ENCODE peak calls at places on chromosomes 4 and X, in four cellular contexts. One of them, this sample, is unnamed.

GRCh38 chr4:26568446-26568994 is 15.4 kb upstream of the TBC1D19 start:
- DNase-seq in activated naive CD8-positive, alpha-beta T cell treated with anti-CD3 and anti-CD28 coated beads, Interleukin-2, amount 50 U/mL, for 24 hours: no peak
- DNase-seq in D341Med: no peak
- DNase-seq in right lobe of liver: no peak
- DNase-seq in this sample: no peak

GRCh38 chr4:6917445-6918241 is 8.0 kb downstream of the TBC1D14 start:
- DNase-seq in activated naive CD8-positive, alpha-beta T cell treated with anti-CD3 and anti-CD28 coated beads, Interleukin-2, amount 50 U/mL, for 24 hours: peak; percentile 62
- DNase-seq in D341Med: peak; percentile 64
- DNase-seq in right lobe of liver: peak; percentile 87
- DNase-seq in this sample: peak; percentile 73

GRCh38 chr4:7960790-7961655 is 21.4 kb upstream of the AFAP1 start:
- DNase-seq in activated naive CD8-positive, alpha-beta T cell treated with anti-CD3 and anti-CD28 coated beads, Interleukin-2, amount 50 U/mL, for 24 hours: peak; percentile 82
- DNase-seq in D341Med: no peak
- DNase-seq in right lobe of liver: no peak
- DNase-seq in this sample: no peak

GRCh38 chrX:7943600-7944245 is 16.5 kb upstream of the PNPLA4 start:
- DNase-seq in activated naive CD8-positive, alpha-beta T cell treated with anti-CD3 and anti-CD28 coated beads, Interleukin-2, amount 50 U/mL, for 24 hours: no peak
- DNase-seq in D341Med: no peak
- DNase-seq in right lobe of liver: no peak
- DNase-seq in this sample: no peak

GRCh38 chrX:19688426-19688825 is 173.1 kb upstream of the MAP3K15 start:
- DNase-seq in activated naive CD8-positive, alpha-beta T cell treated with anti-CD3 and anti-CD28 coated beads, Interleukin-2, amount 50 U/mL, for 24 hours: no peak
- DNase-seq in D341Med: no peak
- DNase-seq in right lobe of liver: no peak
- DNase-seq in this sample: no peak

GRCh38 chr4:81666491-81666890 is 194.8 kb upstream of the RASGEF1B start:
- DNase-seq in activated naive CD8-positive, alpha-beta T cell treated with anti-CD3 and anti-CD28 coated beads, Interleukin-2, amount 50 U/mL, for 24 hours: no peak
- DNase-seq in D341Med: no peak
- DNase-seq in right lobe of liver: no peak
- DNase-seq in this sample: no peak

GRCh38 chr4:45004326-45004725 is 278.0 kb upstream of the GNPDA2 start:
- DNase-seq in activated naive CD8-positive, alpha-beta T cell treated with anti-CD3 and anti-CD28 coated beads, Interleukin-2, amount 50 U/mL, for 24 hours: no peak
- DNase-seq in D341Med: no peak
- DNase-seq in right lobe of liver: no peak
- DNase-seq in this sample: no peak

GRCh38 chrX:118751950-118752783 is 24.8 kb downstream of the IL13RA1 start:
- DNase-seq in activated naive CD8-positive, alpha-beta T cell treated with anti-CD3 and anti-CD28 coated beads, Interleukin-2, amount 50 U/mL, for 24 hours: no peak
- DNase-seq in D341Med: no peak
- DNase-seq in right lobe of liver: no peak
- DNase-seq in this sample: no peak

GRCh38 chr4:165112258-165113156 is at the start of gene TMEM192:
- DNase-seq in activated naive CD8-positive, alpha-beta T cell treated with anti-CD3 and anti-CD28 coated beads, Interleukin-2, amount 50 U/mL, for 24 hours: peak; percentile 94
- DNase-seq in D341Med: peak; percentile 97
- DNase-seq in right lobe of liver: peak; percentile 97
- DNase-seq in this sample: peak; percentile 95

GRCh38 chr4:99610605-99611172 is 36.1 kb downstream of the MTTP start:
- DNase-seq in activated naive CD8-positive, alpha-beta T cell treated with anti-CD3 and anti-CD28 coated beads, Interleukin-2, amount 50 U/mL, for 24 hours: no peak
- DNase-seq in D341Med: no peak
- DNase-seq in right lobe of liver: no peak
- DNase-seq in this sample: no peak

GRCh38 chr4:94588900-94589693 is 137.4 kb downstream of the PDLIM5 start:
- DNase-seq in activated naive CD8-positive, alpha-beta T cell treated with anti-CD3 and anti-CD28 coated beads, Interleukin-2, amount 50 U/mL, for 24 hours: no peak
- DNase-seq in D341Med: no peak
- DNase-seq in right lobe of liver: no peak
- DNase-seq in this sample: no peak

GRCh38 chr4:13525606-13526281 is 18.6 kb downstream of the NKX3-2 start:
- DNase-seq in activated naive CD8-positive, alpha-beta T cell treated with anti-CD3 and anti-CD28 coated beads, Interleukin-2, amount 50 U/mL, for 24 hours: no peak
- DNase-seq in D341Med: no peak
- DNase-seq in right lobe of liver: no peak
- DNase-seq in this sample: no peak

GRCh38 chrX:132022115-132022862 is 813 bp upstream of the STK26 start:
- DNase-seq in activated naive CD8-positive, alpha-beta T cell treated with anti-CD3 and anti-CD28 coated beads, Interleukin-2, amount 50 U/mL, for 24 hours: no peak
- DNase-seq in D341Med: peak; percentile 19
- DNase-seq in right lobe of liver: no peak
- DNase-seq in this sample: no peak

GRCh38 chr4:73520821-73521220 is 39.3 kb downstream of the AFM start:
- DNase-seq in activated naive CD8-positive, alpha-beta T cell treated with anti-CD3 and anti-CD28 coated beads, Interleukin-2, amount 50 U/mL, for 24 hours: no peak
- DNase-seq in D341Med: peak; percentile 47
- DNase-seq in right lobe of liver: no peak
- DNase-seq in this sample: no peak

GRCh38 chrX:19857131-19857530 is 30.3 kb downstream of the SH3KBP1 start:
- DNase-seq in activated naive CD8-positive, alpha-beta T cell treated with anti-CD3 and anti-CD28 coated beads, Interleukin-2, amount 50 U/mL, for 24 hours: no peak
- DNase-seq in D341Med: no peak
- DNase-seq in right lobe of liver: no peak
- DNase-seq in this sample: no peak

GRCh38 chrX:130676861-130677260 is 226.1 kb downstream of the ENOX2 start:
- DNase-seq in activated naive CD8-positive, alpha-beta T cell treated with anti-CD3 and anti-CD28 coated beads, Interleukin-2, amount 50 U/mL, for 24 hours: no peak
- DNase-seq in D341Med: no peak
- DNase-seq in right lobe of liver: no peak
- DNase-seq in this sample: no peak

GRCh38 chr4:17164656-17165055 is 266.2 kb upstream of the LDB2 start:
- DNase-seq in activated naive CD8-positive, alpha-beta T cell treated with anti-CD3 and anti-CD28 coated beads, Interleukin-2, amount 50 U/mL, for 24 hours: no peak
- DNase-seq in D341Med: no peak
- DNase-seq in right lobe of liver: no peak
- DNase-seq in this sample: no peak

GRCh38 chr4:158721680-158722079 is 1.5 kb downstream of the PPID start:
- DNase-seq in activated naive CD8-positive, alpha-beta T cell treated with anti-CD3 and anti-CD28 coated beads, Interleukin-2, amount 50 U/mL, for 24 hours: no peak
- DNase-seq in D341Med: no peak
- DNase-seq in right lobe of liver: no peak
- DNase-seq in this sample: no peak

GRCh38 chr4:8546766-8547107 is 33.5 kb upstream of the GPR78 start:
- DNase-seq in activated naive CD8-positive, alpha-beta T cell treated with anti-CD3 and anti-CD28 coated beads, Interleukin-2, amount 50 U/mL, for 24 hours: no peak
- DNase-seq in D341Med: no peak
- DNase-seq in right lobe of liver: no peak
- DNase-seq in this sample: no peak

GRCh38 chrX:115268421-115268820 is 21.1 kb upstream of the LUZP4 start:
- DNase-seq in activated naive CD8-positive, alpha-beta T cell treated with anti-CD3 and anti-CD28 coated beads, Interleukin-2, amount 50 U/mL, for 24 hours: no peak
- DNase-seq in D341Med: no peak
- DNase-seq in right lobe of liver: no peak
- DNase-seq in this sample: no peak

GRCh38 chr4:33060873-33061542 is 2340.8 kb downstream of the PCDH7 start:
- DNase-seq in activated naive CD8-positive, alpha-beta T cell treated with anti-CD3 and anti-CD28 coated beads, Interleukin-2, amount 50 U/mL, for 24 hours: no peak
- DNase-seq in D341Med: peak; percentile 65
- DNase-seq in right lobe of liver: peak; percentile 34
- DNase-seq in this sample: no peak

GRCh38 chr4:152968806-152969394 is 32.8 kb downstream of the FHDC1 start:
- DNase-seq in activated naive CD8-positive, alpha-beta T cell treated with anti-CD3 and anti-CD28 coated beads, Interleukin-2, amount 50 U/mL, for 24 hours: no peak
- DNase-seq in D341Med: no peak
- DNase-seq in right lobe of liver: no peak
- DNase-seq in this sample: no peak

GRCh38 chr4:54954656-54955388 is 170.6 kb downstream of the KDR start:
- DNase-seq in activated naive CD8-positive, alpha-beta T cell treated with anti-CD3 and anti-CD28 coated beads, Interleukin-2, amount 50 U/mL, for 24 hours: no peak
- DNase-seq in D341Med: no peak
- DNase-seq in right lobe of liver: no peak
- DNase-seq in this sample: no peak

GRCh38 chr4:18444286-18444685 is 422.7 kb upstream of the LCORL start:
- DNase-seq in activated naive CD8-positive, alpha-beta T cell treated with anti-CD3 and anti-CD28 coated beads, Interleukin-2, amount 50 U/mL, for 24 hours: no peak
- DNase-seq in D341Med: no peak
- DNase-seq in right lobe of liver: no peak
- DNase-seq in this sample: no peak

GRCh38 chr4:71261633-71262121 is 77.1 kb upstream of the SLC4A4 start:
- DNase-seq in activated naive CD8-positive, alpha-beta T cell treated with anti-CD3 and anti-CD28 coated beads, Interleukin-2, amount 50 U/mL, for 24 hours: no peak
- DNase-seq in D341Med: no peak
- DNase-seq in right lobe of liver: no peak
- DNase-seq in this sample: no peak

GRCh38 chr4:24781999-24782745 is 13.2 kb upstream of the SOD3 start:
- DNase-seq in activated naive CD8-positive, alpha-beta T cell treated with anti-CD3 and anti-CD28 coated beads, Interleukin-2, amount 50 U/mL, for 24 hours: no peak
- DNase-seq in D341Med: no peak
- DNase-seq in right lobe of liver: no peak
- DNase-seq in this sample: no peak

GRCh38 chr4:41141910-41142309 is 72.4 kb downstream of the APBB2 start:
- DNase-seq in activated naive CD8-positive, alpha-beta T cell treated with anti-CD3 and anti-CD28 coated beads, Interleukin-2, amount 50 U/mL, for 24 hours: no peak
- DNase-seq in D341Med: no peak
- DNase-seq in right lobe of liver: no peak
- DNase-seq in this sample: no peak

GRCh38 chr4:174260099-174260498 is 23.4 kb downstream of the FBXO8 start:
- DNase-seq in activated naive CD8-positive, alpha-beta T cell treated with anti-CD3 and anti-CD28 coated beads, Interleukin-2, amount 50 U/mL, for 24 hours: no peak
- DNase-seq in D341Med: no peak
- DNase-seq in right lobe of liver: no peak
- DNase-seq in this sample: no peak